ENCODE peak calls at places on chromosomes 3 and 15, in nine cellular contexts. H is NCI-H2081, D is NT2/D1, T is NCI-H2171, Z is dorsolateral prefrontal cortex, C is ovary, Q is ACHN, Y is NCI-H345, R is NCI-H1048. A is an unnamed sample.

GRCh38 chr3:155859859-155860258 is 5.6 kb upstream of the SLC33A1 start:
- DNase-seq in D (no peak), C (no peak), Z (no peak), T (no peak), H (no peak), Q (peak), R (no peak), Y (no peak), A (peak)

GRCh38 chr3:62615258-62615840 is 242.0 kb upstream of the FEZF2 start:
- DNase-seq in C (no peak), T (no peak), Z (no peak), H (no peak), Q (no peak), D (no peak), R (no peak), Y (no peak), A (no peak)

GRCh38 chr3:100407164-100407563 is 5.8 kb downstream of the LNP1 start:
- DNase-seq in T (no peak), H (no peak), Y (no peak), D (no peak), Q (no peak), Z (no peak), C (no peak), R (no peak), A (no peak)

GRCh38 chr3:182052360-182052759 is 340.6 kb downstream of the SOX2 start:
- DNase-seq in Q (no peak), Y (peak), Z (no peak), D (no peak), T (no peak), H (no peak), R (no peak), C (no peak), A (no peak)

GRCh38 chr3:155753038-155753647 is 8.3 kb upstream of the PLCH1 start:
- DNase-seq in Z (no peak), D (no peak), C (no peak), R (no peak), Q (peak), T (no peak), H (peak), Y (no peak), A (peak)

GRCh38 chr3:38554127-38554827 is 58.1 kb downstream of the EXOG start:
- DNase-seq in H (no peak), R (no peak), T (no peak), D (no peak), Z (no peak), C (no peak), Q (no peak), Y (no peak), A (no peak)

GRCh38 chr3:129947916-129948315 is 26.6 kb upstream of the TRH start:
- DNase-seq in H (no peak), Z (no peak), C (no peak), T (no peak), R (no peak), Q (no peak), Y (no peak), D (no peak), A (no peak)

GRCh38 chr15:92921215-92922131 is 21.3 kb downstream of the CHD2 start:
- DNase-seq in C (no peak), H (no peak), R (no peak), T (no peak), Y (no peak), Q (no peak), Z (no peak), D (no peak), A (no peak)

GRCh38 chr3:97942801-97943546 is 29.3 kb downstream of the RIOX2 start:
- DNase-seq in T (no peak), Q (no peak), Y (peak), R (no peak), H (peak), D (no peak), C (no peak), Z (no peak), A (no peak)

GRCh38 chr3:454986-455385 is 258.4 kb downstream of the CHL1 start:
- DNase-seq in C (no peak), R (no peak), Q (no peak), Z (no peak), H (no peak), T (no peak), D (no peak), Y (no peak), A (no peak)

GRCh38 chr3:121817753-121818152 is 17.1 kb downstream of the IQCB1 start:
- DNase-seq in Y (no peak), Q (no peak), C (no peak), H (no peak), Z (no peak), R (no peak), T (no peak), D (no peak), A (no peak)

GRCh38 chr3:186162221-186162620 is 53.3 kb upstream of the ETV5 start:
- DNase-seq in H (no peak), D (no peak), T (no peak), Q (no peak), C (no peak), Z (no peak), R (no peak), Y (no peak), A (no peak)

GRCh38 chr3:21055015-21055414 is 696.0 kb downstream of the ZNF385D start:
- DNase-seq in C (no peak), Q (no peak), D (no peak), H (no peak), R (no peak), Y (no peak), T (no peak), Z (no peak), A (no peak)

GRCh38 chr3:71672302-71672701 is 52.9 kb downstream of the EIF4E3 start:
- DNase-seq in C (no peak), H (no peak), R (no peak), D (no peak), Y (no peak), T (no peak), Q (no peak), Z (no peak), A (no peak)

GRCh38 chr3:31997500-31997899 is 15.9 kb downstream of the ZNF860 start:
- DNase-seq in Z (no peak), T (no peak), C (no peak), D (no peak), R (no peak), Q (no peak), Y (no peak), H (no peak), A (no peak)

GRCh38 chr15:22895465-22896190 is 57.2 kb downstream of the NIPA2 start:
- DNase-seq in Q (peak), R (no peak), Y (no peak), D (no peak), C (no peak), Z (no peak), T (no peak), H (no peak), A (no peak)

GRCh38 chr3:132222868-132223538 is 94.2 kb upstream of the ACP3 start:
- DNase-seq in Z (no peak), Q (peak), C (no peak), R (peak), T (peak), Y (peak), H (peak), D (no peak), A (peak)

GRCh38 chr15:38254065-38254883 is 1.6 kb downstream of the SPRED1 start:
- DNase-seq in Y (peak), T (no peak), R (peak), Q (peak), D (no peak), C (no peak), H (peak), Z (peak), A (peak)

GRCh38 chr15:40340740-40341400 is at the start of gene CCDC9B:
- DNase-seq in R (no peak), T (peak), D (no peak), Q (peak), Y (peak), H (peak), Z (peak), C (peak), A (peak)

GRCh38 chr15:76380249-76380648 is 43.7 kb downstream of the ISL2 start:
- DNase-seq in T (no peak), Y (no peak), Z (no peak), R (no peak), C (no peak), H (no peak), Q (no peak), D (no peak), A (no peak)

GRCh38 chr15:93179072-93179471 is 90.1 kb upstream of the RGMA start:
- DNase-seq in Y (no peak), D (no peak), C (no peak), Q (no peak), T (no peak), Z (no peak), H (no peak), R (no peak), A (no peak)

GRCh38 chr3:25849641-25850040 is 59.8 kb downstream of the OXSM start:
- DNase-seq in T (no peak), H (no peak), Z (no peak), Q (peak), D (no peak), R (no peak), C (no peak), Y (no peak), A (no peak)

GRCh38 chr15:57553526-57553925 is 38.2 kb upstream of the MYZAP start:
- DNase-seq in C (no peak), H (no peak), Q (no peak), R (no peak), T (no peak), Z (no peak), D (no peak), Y (no peak), A (no peak)